ENCODE peak calls at places on chromosomes 5 and 9, in seven cellular contexts. One of them, this sample, is unnamed.
A peak's percentile ranks its signal among the peaks of the same experiment; 100 is the strongest.

GRCh38 chr5:180631549-180632392 is 17.6 kb downstream of the FLT4 start:
- DNase-seq in colonic mucosa: no peak
- DNase-seq in brain microvascular endothelial cell: no peak
- DNase-seq in HL-60: no peak
- DNase-seq in GM12878: no peak
- DNase-seq in heart right ventricle: no peak
- DNase-seq in heart left ventricle: peak; percentile 53
- DNase-seq in this sample: no peak

GRCh38 chr5:59893436-59894227 is at the start of gene PDE4D:
- DNase-seq in colonic mucosa: peak; percentile 25
- DNase-seq in brain microvascular endothelial cell: peak; percentile 49
- DNase-seq in HL-60: peak; percentile 52
- DNase-seq in GM12878: no peak
- DNase-seq in heart right ventricle: peak; percentile 44
- DNase-seq in heart left ventricle: peak; percentile 70
- DNase-seq in this sample: peak; percentile 8

GRCh38 chr9:118567861-118568260 is 801.4 kb downstream of the BRINP1 start:
- DNase-seq in colonic mucosa: no peak
- DNase-seq in brain microvascular endothelial cell: no peak
- DNase-seq in HL-60: no peak
- DNase-seq in GM12878: no peak
- DNase-seq in heart right ventricle: no peak
- DNase-seq in heart left ventricle: no peak
- DNase-seq in this sample: no peak

GRCh38 chr5:179504600-179505396 is 45.6 kb upstream of the RUFY1 start:
- DNase-seq in colonic mucosa: no peak
- DNase-seq in brain microvascular endothelial cell: peak; percentile 15
- DNase-seq in HL-60: no peak
- DNase-seq in GM12878: no peak
- DNase-seq in heart right ventricle: no peak
- DNase-seq in heart left ventricle: no peak
- DNase-seq in this sample: no peak

GRCh38 chr9:112080831-112081542 is 94.1 kb downstream of the SUSD1 start:
- DNase-seq in colonic mucosa: peak; percentile 7
- DNase-seq in brain microvascular endothelial cell: no peak
- DNase-seq in HL-60: no peak
- DNase-seq in GM12878: no peak
- DNase-seq in heart right ventricle: no peak
- DNase-seq in heart left ventricle: no peak
- DNase-seq in this sample: no peak

GRCh38 chr5:151093476-151093889 is 12.6 kb upstream of the TNIP1 start:
- DNase-seq in colonic mucosa: no peak
- DNase-seq in brain microvascular endothelial cell: peak; percentile 90
- DNase-seq in HL-60: peak; percentile 60
- DNase-seq in GM12878: no peak
- DNase-seq in heart right ventricle: no peak
- DNase-seq in heart left ventricle: no peak
- DNase-seq in this sample: no peak

GRCh38 chr9:133347515-133347984 is 381 bp downstream of the MED22 start:
- DNase-seq in colonic mucosa: peak; percentile 47
- DNase-seq in brain microvascular endothelial cell: no peak
- DNase-seq in HL-60: no peak
- DNase-seq in GM12878: peak; percentile 28
- DNase-seq in heart right ventricle: no peak
- DNase-seq in heart left ventricle: no peak
- DNase-seq in this sample: no peak

GRCh38 chr5:148408092-148408491 is 24.3 kb downstream of the FBXO38 start:
- DNase-seq in colonic mucosa: no peak
- DNase-seq in brain microvascular endothelial cell: no peak
- DNase-seq in HL-60: no peak
- DNase-seq in GM12878: no peak
- DNase-seq in heart right ventricle: no peak
- DNase-seq in heart left ventricle: no peak
- DNase-seq in this sample: no peak

GRCh38 chr5:73480500-73480899 is 17.7 kb upstream of the BTF3 start:
- DNase-seq in colonic mucosa: no peak
- DNase-seq in brain microvascular endothelial cell: no peak
- DNase-seq in HL-60: no peak
- DNase-seq in GM12878: no peak
- DNase-seq in heart right ventricle: no peak
- DNase-seq in heart left ventricle: no peak
- DNase-seq in this sample: no peak

GRCh38 chr9:6199596-6199995 is 16.0 kb upstream of the IL33 start:
- DNase-seq in colonic mucosa: no peak
- DNase-seq in brain microvascular endothelial cell: no peak
- DNase-seq in HL-60: no peak
- DNase-seq in GM12878: no peak
- DNase-seq in heart right ventricle: no peak
- DNase-seq in heart left ventricle: no peak
- DNase-seq in this sample: no peak

GRCh38 chr5:91049112-91049511 is 334.0 kb downstream of the ARRDC3 start:
- DNase-seq in colonic mucosa: no peak
- DNase-seq in brain microvascular endothelial cell: no peak
- DNase-seq in HL-60: no peak
- DNase-seq in GM12878: no peak
- DNase-seq in heart right ventricle: no peak
- DNase-seq in heart left ventricle: no peak
- DNase-seq in this sample: no peak

GRCh38 chr9:116147821-116148220 is 5.8 kb upstream of the PAPPA start:
- DNase-seq in colonic mucosa: no peak
- DNase-seq in brain microvascular endothelial cell: no peak
- DNase-seq in HL-60: no peak
- DNase-seq in GM12878: no peak
- DNase-seq in heart right ventricle: no peak
- DNase-seq in heart left ventricle: no peak
- DNase-seq in this sample: no peak

GRCh38 chr5:79932510-79933504 is 58.3 kb downstream of the MTX3 start:
- DNase-seq in colonic mucosa: no peak
- DNase-seq in brain microvascular endothelial cell: no peak
- DNase-seq in HL-60: no peak
- DNase-seq in GM12878: no peak
- DNase-seq in heart right ventricle: peak; percentile 41
- DNase-seq in heart left ventricle: no peak
- DNase-seq in this sample: no peak

GRCh38 chr5:149941795-149942194 is 2.8 kb downstream of the PDE6A start:
- DNase-seq in colonic mucosa: no peak
- DNase-seq in brain microvascular endothelial cell: no peak
- DNase-seq in HL-60: no peak
- DNase-seq in GM12878: no peak
- DNase-seq in heart right ventricle: no peak
- DNase-seq in heart left ventricle: no peak
- DNase-seq in this sample: no peak
- H3K27ac ChIP-seq in colonic mucosa: no peak overlapping the region
- H3K27ac ChIP-seq in brain microvascular endothelial cell: no peak overlapping the region
- H3K27ac ChIP-seq in HL-60: peak overlapping the region; percentile 96
- H3K27ac ChIP-seq in GM12878: no peak overlapping the region
- H3K27ac ChIP-seq in heart right ventricle: no peak overlapping the region
- H3K27ac ChIP-seq in heart left ventricle: no peak overlapping the region
- H3K27ac ChIP-seq in this sample: no peak overlapping the region

DNA sequence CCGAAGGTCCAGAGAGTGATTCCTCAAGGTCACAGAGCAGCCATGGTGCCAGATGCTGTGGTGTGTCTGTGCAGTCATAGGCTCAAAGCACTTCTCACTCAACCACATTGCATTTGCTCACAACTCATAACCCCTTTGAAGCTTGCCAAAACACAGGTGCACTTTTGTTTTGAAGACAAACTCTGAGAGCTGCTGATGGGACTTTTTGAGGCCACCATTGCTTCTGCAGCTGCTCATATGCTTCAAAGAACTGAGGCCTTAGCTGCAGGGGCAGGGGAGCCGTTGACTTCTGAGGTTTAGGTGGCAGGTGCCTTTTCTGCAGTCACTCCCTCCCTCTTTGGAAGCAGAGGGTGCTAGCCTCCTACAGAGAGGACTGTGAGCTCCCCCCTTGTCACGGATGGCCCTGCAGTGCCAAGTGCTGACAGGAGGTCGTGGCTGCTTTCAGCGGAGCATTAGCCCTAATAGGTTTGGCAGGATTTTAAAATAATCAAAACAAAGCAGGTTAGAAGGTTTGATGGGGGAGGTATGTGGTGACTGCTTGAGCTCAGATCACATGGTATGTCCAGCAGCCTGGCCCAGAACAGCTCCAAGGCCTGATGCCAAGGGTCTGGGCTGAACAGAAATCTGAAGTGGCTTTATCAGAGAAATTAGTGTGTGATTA is 232.1 kb downstream of the MAN2A1 start:
- DNase-seq in colonic mucosa: no peak
- DNase-seq in brain microvascular endothelial cell: no peak
- DNase-seq in HL-60: no peak
- DNase-seq in GM12878: no peak
- DNase-seq in heart right ventricle: peak; percentile 52
- DNase-seq in heart left ventricle: peak; percentile 62
- DNase-seq in this sample: no peak
- H3K27ac ChIP-seq in colonic mucosa: no peak overlapping the region
- H3K27ac ChIP-seq in brain microvascular endothelial cell: no peak overlapping the region
- H3K27ac ChIP-seq in HL-60: no peak overlapping the region
- H3K27ac ChIP-seq in GM12878: no peak overlapping the region
- H3K27ac ChIP-seq in heart right ventricle: no peak overlapping the region
- H3K27ac ChIP-seq in heart left ventricle: no peak overlapping the region
- H3K27ac ChIP-seq in this sample: no peak overlapping the region

DNA sequence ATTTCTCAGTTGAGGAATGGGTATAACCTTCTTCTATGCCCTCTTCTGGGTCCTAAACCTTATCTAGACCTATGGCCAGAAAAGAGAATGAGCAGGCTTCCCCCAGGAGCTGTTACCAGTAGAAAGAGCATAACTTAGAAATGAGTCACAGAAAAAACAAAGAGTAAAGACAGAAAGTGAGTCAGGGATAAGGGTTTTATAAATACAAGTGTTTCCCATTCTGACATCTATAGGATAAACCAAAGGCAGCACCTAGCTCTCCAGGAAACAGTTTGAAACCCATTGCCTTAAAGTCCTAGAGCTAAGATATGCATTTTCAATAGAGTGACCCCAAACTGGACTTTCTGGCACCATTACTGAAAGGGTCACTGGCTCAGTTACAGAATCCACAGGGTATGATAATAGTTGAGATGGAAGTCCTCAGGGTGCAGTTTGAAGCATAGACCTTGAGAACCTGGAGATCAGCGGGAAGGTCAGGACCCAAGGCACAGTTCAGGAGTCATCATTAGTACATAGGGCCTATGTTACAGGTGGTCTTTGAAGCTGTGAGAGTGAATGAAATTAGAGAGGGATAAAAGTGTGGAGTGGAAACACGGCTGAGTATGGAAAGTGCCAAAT is 42.7 kb upstream of the LIFR start:
- DNase-seq in colonic mucosa: no peak
- DNase-seq in brain microvascular endothelial cell: peak; percentile 74
- DNase-seq in HL-60: no peak
- DNase-seq in GM12878: no peak
- DNase-seq in heart right ventricle: no peak
- DNase-seq in heart left ventricle: no peak
- DNase-seq in this sample: no peak
- H3K27ac ChIP-seq in colonic mucosa: no peak overlapping the region
- H3K27ac ChIP-seq in brain microvascular endothelial cell: no peak overlapping the region
- H3K27ac ChIP-seq in HL-60: no peak overlapping the region
- H3K27ac ChIP-seq in GM12878: no peak overlapping the region
- H3K27ac ChIP-seq in heart right ventricle: no peak overlapping the region
- H3K27ac ChIP-seq in heart left ventricle: no peak overlapping the region
- H3K27ac ChIP-seq in this sample: no peak overlapping the region

GRCh38 chr5:122162100-122162499 is 32.8 kb downstream of the ZNF474 start:
- DNase-seq in colonic mucosa: no peak
- DNase-seq in brain microvascular endothelial cell: no peak
- DNase-seq in HL-60: no peak
- DNase-seq in GM12878: no peak
- DNase-seq in heart right ventricle: no peak
- DNase-seq in heart left ventricle: no peak
- DNase-seq in this sample: no peak

GRCh38 chr5:122163151-122164069 is 34.1 kb downstream of the ZNF474 start:
- DNase-seq in colonic mucosa: no peak
- DNase-seq in brain microvascular endothelial cell: peak; percentile 91
- DNase-seq in HL-60: no peak
- DNase-seq in GM12878: no peak
- DNase-seq in heart right ventricle: no peak
- DNase-seq in heart left ventricle: no peak
- DNase-seq in this sample: peak; percentile 33

GRCh38 chr5:122164070-122164435 is 34.7 kb downstream of the ZNF474 start:
- DNase-seq in colonic mucosa: no peak
- DNase-seq in brain microvascular endothelial cell: no peak
- DNase-seq in HL-60: no peak
- DNase-seq in GM12878: no peak
- DNase-seq in heart right ventricle: no peak
- DNase-seq in heart left ventricle: no peak
- DNase-seq in this sample: no peak

GRCh38 chr5:122164831-122165573 is 35.7 kb downstream of the ZNF474 start:
- DNase-seq in colonic mucosa: no peak
- DNase-seq in brain microvascular endothelial cell: no peak
- DNase-seq in HL-60: no peak
- DNase-seq in GM12878: no peak
- DNase-seq in heart right ventricle: no peak
- DNase-seq in heart left ventricle: no peak
- DNase-seq in this sample: no peak

GRCh38 chr5:122165574-122166021 is 36.3 kb downstream of the ZNF474 start:
- DNase-seq in colonic mucosa: no peak
- DNase-seq in brain microvascular endothelial cell: no peak
- DNase-seq in HL-60: no peak
- DNase-seq in GM12878: no peak
- DNase-seq in heart right ventricle: no peak
- DNase-seq in heart left ventricle: no peak
- DNase-seq in this sample: no peak
- H3K27ac ChIP-seq in colonic mucosa: no peak overlapping the region
- H3K27ac ChIP-seq in brain microvascular endothelial cell: no peak overlapping the region
- H3K27ac ChIP-seq in HL-60: no peak overlapping the region
- H3K27ac ChIP-seq in GM12878: no peak overlapping the region
- H3K27ac ChIP-seq in heart right ventricle: no peak overlapping the region
- H3K27ac ChIP-seq in heart left ventricle: no peak overlapping the region
- H3K27ac ChIP-seq in this sample: no peak overlapping the region

GRCh38 chr5:139850423-139851016 is 54.9 kb downstream of the PSD2 start:
- DNase-seq in colonic mucosa: no peak
- DNase-seq in brain microvascular endothelial cell: no peak
- DNase-seq in HL-60: no peak
- DNase-seq in GM12878: no peak
- DNase-seq in heart right ventricle: no peak
- DNase-seq in heart left ventricle: peak; percentile 14
- DNase-seq in this sample: no peak
- H3K27ac ChIP-seq in colonic mucosa: no peak overlapping the region
- H3K27ac ChIP-seq in brain microvascular endothelial cell: no peak overlapping the region
- H3K27ac ChIP-seq in HL-60: no peak overlapping the region
- H3K27ac ChIP-seq in GM12878: no peak overlapping the region
- H3K27ac ChIP-seq in heart right ventricle: no peak overlapping the region
- H3K27ac ChIP-seq in heart left ventricle: no peak overlapping the region
- H3K27ac ChIP-seq in this sample: no peak overlapping the region

DNA sequence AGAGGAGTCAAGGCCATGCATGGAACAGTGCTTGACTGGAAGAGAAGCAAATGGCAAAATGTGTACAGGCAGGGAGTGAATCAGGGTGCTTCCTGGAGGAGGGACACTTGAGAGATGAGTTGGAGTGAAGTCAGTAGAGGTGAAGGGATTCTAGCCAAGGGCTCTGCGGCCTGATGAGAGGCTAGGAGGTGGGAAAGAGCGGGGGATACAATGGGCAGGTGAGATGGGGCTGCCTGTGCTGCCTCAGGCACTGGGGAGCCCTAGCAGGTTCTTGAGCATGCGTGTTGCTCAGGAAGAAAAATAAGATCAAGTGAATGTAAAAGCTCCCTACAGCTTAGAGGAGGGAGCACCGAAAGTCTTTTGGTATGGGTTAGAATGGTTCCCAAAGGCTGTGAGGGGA is 22.3 kb downstream of the ERGIC1 start:
- DNase-seq in colonic mucosa: no peak
- DNase-seq in brain microvascular endothelial cell: no peak
- DNase-seq in HL-60: no peak
- DNase-seq in GM12878: no peak
- DNase-seq in heart right ventricle: no peak
- DNase-seq in heart left ventricle: no peak
- DNase-seq in this sample: no peak
- H3K27ac ChIP-seq in colonic mucosa: no peak overlapping the region
- H3K27ac ChIP-seq in brain microvascular endothelial cell: no peak overlapping the region
- H3K27ac ChIP-seq in HL-60: no peak overlapping the region
- H3K27ac ChIP-seq in GM12878: no peak overlapping the region
- H3K27ac ChIP-seq in heart right ventricle: peak overlapping the region; percentile 83
- H3K27ac ChIP-seq in heart left ventricle: peak overlapping the region; percentile 38
- H3K27ac ChIP-seq in this sample: peak overlapping the region; percentile 83